ENCODE peak calls at places on chromosomes 1 and 21, in nine cellular contexts. H, Z, U, Y, A, M, R, X and S are unnamed samples.

GRCh38 chr1:153567621-153568366 is 2.1 kb upstream of the S100A2 start:
- DNase-seq in X (no peak), M (peak; percentile 59), Z (peak; percentile 57), R (peak; percentile 56), Y (peak; percentile 98), A (no peak), H (no peak), U (peak; percentile 47), S (peak; percentile 39)

GRCh38 chr1:174990382-174990999 is 9.3 kb upstream of the CACYBP start:
- DNase-seq in Z (no peak), Y (peak; percentile 73), H (peak; percentile 56), X (peak; percentile 49), M (no peak), R (peak; percentile 85), A (peak; percentile 78), U (no peak), S (no peak)

GRCh38 chr1:96233422-96233821 is 488.2 kb upstream of the PTBP2 start:
- DNase-seq in U (no peak), R (no peak), A (no peak), H (no peak), Y (no peak), M (no peak), X (no peak), Z (no peak), S (no peak)

GRCh38 chr1:63642901-63643300 is 49.7 kb downstream of the PGM1 start:
- DNase-seq in Y (no peak), Z (no peak), R (no peak), U (no peak), A (no peak), X (no peak), H (no peak), M (no peak), S (no peak)

GRCh38 chr1:206850401-206850800 is 15.0 kb upstream of the IL20 start:
- DNase-seq in X (no peak), Y (no peak), A (no peak), H (no peak), R (peak; percentile 20), M (no peak), U (no peak), Z (no peak), S (no peak)

GRCh38 chr21:34640858-34641257 is 25.9 kb upstream of the RCAN1 start:
- DNase-seq in X (no peak), Y (peak; percentile 83), A (no peak), M (no peak), U (no peak), R (peak; percentile 92), Z (no peak), H (no peak), S (no peak)

GRCh38 chr1:223312705-223313414 is 51.1 kb downstream of the SUSD4 start:
- DNase-seq in Y (no peak), U (no peak), M (no peak), H (no peak), R (no peak), X (no peak), Z (no peak), A (no peak), S (no peak)

GRCh38 chr21:35943752-35944151 is 116.6 kb downstream of the SETD4 start:
- DNase-seq in A (no peak), Z (no peak), H (no peak), M (no peak), U (no peak), Y (no peak), R (no peak), X (no peak), S (no peak)

GRCh38 chr1:159821171-159821867 is 5.4 kb upstream of the SLAMF8 start:
- DNase-seq in H (peak; percentile 38), U (no peak), M (no peak), X (peak; percentile 53), A (no peak), Y (no peak), R (peak; percentile 64), Z (peak; percentile 80), S (peak; percentile 12)

GRCh38 chr1:20158358-20159070 is 19.4 kb downstream of the PLA2G2F start:
- DNase-seq in Y (peak; percentile 71), R (no peak), H (no peak), X (no peak), A (no peak), U (no peak), Z (no peak), M (no peak), S (no peak)

GRCh38 chr1:115238336-115239147 is 99.5 kb downstream of the NGF start:
- DNase-seq in A (no peak), U (no peak), X (no peak), H (no peak), Z (no peak), Y (no peak), R (no peak), M (no peak), S (no peak)

GRCh38 chr1:16348414-16349182 is 3.7 kb downstream of the FBXO42 start:
- DNase-seq in A (no peak), U (no peak), R (peak; percentile 89), H (no peak), Y (peak; percentile 61), Z (no peak), M (no peak), X (no peak), S (no peak)

GRCh38 chr1:19468397-19468956 is 16.9 kb downstream of the CAPZB start:
- DNase-seq in U (peak; percentile 76), X (no peak), Y (no peak), R (no peak), A (no peak), H (no peak), M (no peak), Z (no peak), S (no peak)

DNA sequence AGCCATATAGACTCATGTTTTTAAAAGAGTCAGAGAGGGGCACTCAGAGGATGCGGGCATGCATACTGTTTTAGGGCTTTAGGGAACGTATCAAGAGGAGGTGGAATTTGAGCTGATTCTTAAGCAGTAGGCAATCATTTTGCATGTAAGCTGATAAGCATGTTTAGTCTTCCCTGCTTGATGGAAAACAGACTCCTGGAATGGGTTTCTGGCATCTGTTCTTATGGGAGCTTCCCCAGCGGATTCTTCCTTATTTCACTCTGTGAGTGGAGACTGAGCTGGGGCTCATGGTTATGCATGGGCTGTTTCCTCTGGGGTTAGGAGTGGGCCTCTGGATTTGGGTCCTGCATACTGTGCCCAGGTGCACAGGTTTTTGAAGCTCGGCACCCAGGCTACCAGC is 93.4 kb downstream of the DIRAS3 start:
- DNase-seq in Z (no peak), A (no peak), R (no peak), H (no peak), U (peak; percentile 64), M (no peak), X (peak; percentile 48), Y (no peak), S (no peak)
- H2AFZ ChIP-seq in Z (peak overlapping the region; percentile 69), A (no peak overlapping the region), R (no peak overlapping the region), H (no peak overlapping the region), U (no peak overlapping the region), M (no peak overlapping the region), X (no peak overlapping the region), Y (no peak overlapping the region), S (peak overlapping the region; percentile 75)

DNA sequence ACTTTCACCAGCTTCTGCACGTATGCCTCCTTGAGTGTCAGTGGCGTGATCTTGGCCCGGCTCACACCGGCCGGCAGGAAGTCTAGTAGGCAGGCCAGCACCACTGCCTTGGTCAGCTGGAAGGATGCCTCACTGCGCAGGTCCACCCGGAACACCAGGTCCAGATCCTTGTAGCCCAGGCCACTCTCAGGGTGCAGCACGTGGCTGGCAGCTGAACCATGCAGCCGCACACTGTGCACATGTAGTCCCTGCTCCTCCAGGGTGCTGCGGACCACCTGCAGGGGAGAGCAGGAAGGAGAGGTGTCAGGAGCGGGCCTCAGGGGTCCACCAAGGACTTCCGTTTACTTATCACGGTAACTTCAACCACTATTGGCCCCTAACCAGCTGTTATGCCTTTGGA is 6.0 kb downstream of the TENT5B start:
- DNase-seq in H (no peak), A (no peak), U (no peak), X (no peak), M (no peak), Z (no peak), Y (no peak), R (no peak), S (no peak)
- H3K4me1 ChIP-seq in H (peaks cover 6% of the 10 kb centered on the region), A (no peaks in the 10 kb centered on the region), U (peaks cover 61% of the 10 kb centered on the region), X (peaks cover 13% of the 10 kb centered on the region), M (peaks cover 72% of the 10 kb centered on the region), Z (peaks cover 71% of the 10 kb centered on the region), Y (peaks cover 63% of the 10 kb centered on the region), R (peaks cover 23% of the 10 kb centered on the region), S (peaks cover 38% of the 10 kb centered on the region)

GRCh38 chr1:156813298-156813697 is 3.4 kb downstream of the SH2D2A start:
- DNase-seq in H (no peak), X (no peak), M (no peak), R (no peak), U (no peak), Z (no peak), Y (no peak), A (no peak), S (no peak)

GRCh38 chr1:156814571-156815260 is 1.9 kb downstream of the SH2D2A start:
- DNase-seq in H (no peak), X (no peak), U (no peak), M (no peak), A (no peak), Y (peak; percentile 57), R (peak; percentile 36), Z (no peak), S (no peak)

GRCh38 chr1:156812293-156812990 is 4.2 kb downstream of the SH2D2A start:
- DNase-seq in R (peak; percentile 50), Y (peak; percentile 30), U (no peak), A (no peak), M (no peak), X (no peak), H (no peak), Z (no peak), S (no peak)

GRCh38 chr1:156815307-156815826 is 1.3 kb downstream of the SH2D2A start:
- DNase-seq in Y (peak; percentile 69), M (no peak), Z (no peak), H (no peak), U (peak; percentile 43), X (peak; percentile 85), R (peak; percentile 94), A (no peak), S (peak; percentile 29)

GRCh38 chr1:156813750-156814570 is 2.7 kb downstream of the SH2D2A start:
- DNase-seq in H (peak; percentile 61), Y (peak; percentile 64), A (peak; percentile 67), U (peak; percentile 82), R (peak; percentile 82), Z (peak; percentile 94), M (peak; percentile 19), X (no peak), S (peak; percentile 73)
- TF ChIP-seq EZH2phosphoT487 in H (no peak), Y (no peak), A (no peak), U (no peak), R (no peak), Z (no peak), M (no peak), X (no peak), S (no peak)

DNA sequence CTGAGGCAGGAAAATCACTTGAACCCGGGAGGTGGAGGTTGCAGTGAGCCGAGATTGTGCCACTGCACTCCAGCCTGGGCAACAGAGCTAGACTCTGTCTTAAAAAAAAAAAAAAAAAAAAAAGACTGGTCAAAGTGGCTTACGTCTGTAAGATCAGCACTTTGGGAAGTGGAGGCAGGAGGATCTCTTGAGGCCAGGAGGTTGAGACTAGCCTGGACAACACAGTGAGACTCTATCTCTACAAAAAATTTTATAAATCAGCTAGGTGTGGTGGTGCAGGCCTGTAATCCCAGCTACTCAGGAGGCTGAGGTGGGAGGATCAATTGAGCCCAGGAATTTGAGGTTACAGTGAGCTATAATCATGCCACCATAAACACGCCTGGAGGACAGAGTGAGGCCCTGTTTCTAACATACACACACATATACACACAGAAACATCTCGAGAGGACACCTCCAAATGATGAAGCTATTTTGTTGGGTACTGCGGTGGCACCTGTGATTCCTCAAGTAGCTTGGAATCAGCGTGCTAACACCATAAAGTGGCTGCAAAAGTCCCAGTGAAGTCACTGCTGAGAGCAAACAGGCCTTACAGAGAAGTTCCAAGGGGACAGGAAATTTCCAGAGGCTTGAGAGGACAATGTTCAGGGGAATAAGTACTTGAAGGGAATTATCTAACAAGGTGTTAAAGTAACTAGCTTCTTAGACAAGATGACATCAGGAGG is 1.4 kb downstream of the NADK start:
- DNase-seq in Z (no peak), X (no peak), M (no peak), R (no peak), A (no peak), Y (peak; percentile 19), H (peak; percentile 40), U (peak; percentile 41), S (no peak)
- H2AFZ ChIP-seq in Z (no peak overlapping the region), X (no peak overlapping the region), M (no peak overlapping the region), R (no peak overlapping the region), A (no peak overlapping the region), Y (no peak overlapping the region), H (no peak overlapping the region), U (no peak overlapping the region), S (no peak overlapping the region)